ENCODE peak calls at places on chromosomes 12 and 14, in four cellular contexts. One of them, this sample, is unnamed.

GRCh38 chr14:20530771-20531571 is 25.6 kb downstream of the RNASE10 start:
- DNase-seq in testis: peak; percentile 74
- DNase-seq in adrenal gland: peak; percentile 90
- DNase-seq in GM23338: peak; percentile 93
- DNase-seq in this sample: peak; percentile 70

GRCh38 chr14:64800000-64800399 is 79.7 kb downstream of the SPTB start:
- DNase-seq in GM23338: peak; percentile 80
- DNase-seq in testis: peak; percentile 49
- DNase-seq in adrenal gland: peak; percentile 67
- DNase-seq in this sample: peak; percentile 48

GRCh38 chr12:122080149-122081107 is 1.9 kb downstream of the MLXIP start:
- DNase-seq in testis: peak; percentile 77
- DNase-seq in GM23338: peak; percentile 63
- DNase-seq in adrenal gland: peak; percentile 90
- DNase-seq in this sample: peak; percentile 94

GRCh38 chr14:101508196-101508947 is 52.9 kb upstream of the DIO3 start:
- DNase-seq in GM23338: no peak
- DNase-seq in adrenal gland: no peak
- DNase-seq in testis: no peak
- DNase-seq in this sample: no peak

GRCh38 chr12:1083888-1084262 is 92.9 kb downstream of the ERC1 start:
- DNase-seq in GM23338: peak; percentile 43
- DNase-seq in testis: peak; percentile 60
- DNase-seq in adrenal gland: peak; percentile 47
- DNase-seq in this sample: peak; percentile 75

GRCh38 chr12:26727482-26728204 is 105.4 kb downstream of the ITPR2 start:
- DNase-seq in testis: no peak
- DNase-seq in GM23338: peak; percentile 25
- DNase-seq in adrenal gland: no peak
- DNase-seq in this sample: no peak

GRCh38 chr14:53714495-53715389 is 241.9 kb downstream of the BMP4 start:
- DNase-seq in GM23338: no peak
- DNase-seq in adrenal gland: no peak
- DNase-seq in testis: no peak
- DNase-seq in this sample: peak; percentile 33

GRCh38 chr12:26422839-26423398 is 227.5 kb downstream of the SSPN start:
- DNase-seq in testis: no peak
- DNase-seq in GM23338: no peak
- DNase-seq in adrenal gland: no peak
- DNase-seq in this sample: no peak

GRCh38 chr12:49549735-49550710 is 11.2 kb downstream of the KCNH3 start:
- DNase-seq in GM23338: no peak
- DNase-seq in testis: no peak
- DNase-seq in adrenal gland: no peak
- DNase-seq in this sample: no peak

GRCh38 chr12:64042901-64043300 is 179.2 kb downstream of the KICS2 start:
- DNase-seq in adrenal gland: no peak
- DNase-seq in GM23338: no peak
- DNase-seq in testis: no peak
- DNase-seq in this sample: peak; percentile 81
- H3K4me1 ChIP-seq in adrenal gland: peaks cover 5% of the 10 kb centered on the region
- H3K4me1 ChIP-seq in GM23338: peaks cover 20% of the 10 kb centered on the region
- H3K4me1 ChIP-seq in testis: no peaks in the 10 kb centered on the region
- H3K4me1 ChIP-seq in this sample: peaks cover 6% of the 10 kb centered on the region

DNA sequence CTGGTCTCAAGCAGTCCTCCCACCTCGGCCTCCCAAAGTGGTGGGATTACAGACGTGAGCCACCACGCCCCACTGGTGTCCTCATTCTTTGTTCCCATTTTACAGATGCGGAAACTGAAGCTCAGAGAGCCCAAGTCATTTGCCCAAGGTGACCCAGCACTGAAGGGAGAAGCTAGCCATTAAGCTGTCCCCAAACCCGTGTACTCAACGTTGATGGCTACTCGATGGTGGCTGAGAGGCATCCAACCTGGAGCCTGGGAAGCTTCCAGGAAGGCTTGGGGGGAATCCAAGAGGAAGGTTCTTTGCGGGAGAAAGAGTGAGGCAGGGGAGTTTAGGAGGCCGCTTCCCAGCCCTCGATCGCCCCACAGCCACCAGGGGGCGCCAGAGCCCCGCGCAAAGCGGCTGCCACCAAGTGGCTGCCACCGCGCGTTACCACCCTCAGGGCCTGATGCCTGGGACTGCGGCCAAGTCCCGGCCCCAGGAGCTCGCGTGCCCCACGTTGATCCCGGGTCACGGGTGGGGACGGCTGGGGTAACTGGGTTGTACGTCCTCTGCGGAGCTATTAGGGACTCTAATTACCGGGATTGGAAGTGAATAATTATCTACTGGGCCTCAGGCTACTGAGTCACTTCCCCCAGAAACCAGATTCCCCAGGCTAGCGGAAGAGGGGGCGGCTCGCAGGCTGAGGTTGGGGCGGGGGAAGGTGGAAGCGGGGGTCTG is 8.8 kb upstream of the SH2B3 start:
- DNase-seq in adrenal gland: peak; percentile 89
- DNase-seq in GM23338: peak; percentile 88
- DNase-seq in testis: peak; percentile 86
- DNase-seq in this sample: peak; percentile 86
- H3K27ac ChIP-seq in adrenal gland: peak overlapping the region; percentile 74
- H3K27ac ChIP-seq in GM23338: no peak overlapping the region
- H3K27ac ChIP-seq in testis: peak overlapping the region; percentile 24
- H3K27ac ChIP-seq in this sample: no peak overlapping the region

GRCh38 chr14:89429206-89430091 is 12.4 kb upstream of the FOXN3 start:
- DNase-seq in GM23338: no peak
- DNase-seq in testis: no peak
- DNase-seq in adrenal gland: no peak
- DNase-seq in this sample: no peak

GRCh38 chr14:89428556-89429196 is 11.6 kb upstream of the FOXN3 start:
- DNase-seq in testis: peak; percentile 41
- DNase-seq in GM23338: no peak
- DNase-seq in adrenal gland: no peak
- DNase-seq in this sample: no peak

GRCh38 chr14:89435527-89436273 is 18.7 kb upstream of the FOXN3 start:
- DNase-seq in GM23338: no peak
- DNase-seq in testis: no peak
- DNase-seq in adrenal gland: no peak
- DNase-seq in this sample: no peak

GRCh38 chr14:89430271-89430620 is 13.2 kb upstream of the FOXN3 start:
- DNase-seq in testis: no peak
- DNase-seq in GM23338: no peak
- DNase-seq in adrenal gland: no peak
- DNase-seq in this sample: no peak

GRCh38 chr14:89432226-89432625 is 15.2 kb upstream of the FOXN3 start:
- DNase-seq in adrenal gland: no peak
- DNase-seq in GM23338: no peak
- DNase-seq in testis: no peak
- DNase-seq in this sample: no peak
- H3K4me1 ChIP-seq in adrenal gland: peaks cover 14% of the 10 kb centered on the region
- H3K4me1 ChIP-seq in GM23338: peaks cover 46% of the 10 kb centered on the region
- H3K4me1 ChIP-seq in testis: peaks cover 26% of the 10 kb centered on the region
- H3K4me1 ChIP-seq in this sample: peaks cover 20% of the 10 kb centered on the region

GRCh38 chr12:71562681-71563595 is 100.7 kb downstream of the ZFC3H1 start:
- DNase-seq in adrenal gland: no peak
- DNase-seq in testis: no peak
- DNase-seq in GM23338: no peak
- DNase-seq in this sample: no peak
- H3K27ac ChIP-seq in adrenal gland: no peak overlapping the region
- H3K27ac ChIP-seq in testis: no peak overlapping the region
- H3K27ac ChIP-seq in GM23338: no peak overlapping the region
- H3K27ac ChIP-seq in this sample: no peak overlapping the region

GRCh38 chr12:104466694-104467345 is 10.1 kb downstream of the CHST11 start:
- DNase-seq in adrenal gland: no peak
- DNase-seq in testis: no peak
- DNase-seq in GM23338: no peak
- DNase-seq in this sample: no peak

GRCh38 chr12:104463371-104463770 is 6.6 kb downstream of the CHST11 start:
- DNase-seq in adrenal gland: no peak
- DNase-seq in GM23338: no peak
- DNase-seq in testis: no peak
- DNase-seq in this sample: no peak

GRCh38 chr12:104462931-104463339 is 6.2 kb downstream of the CHST11 start:
- DNase-seq in testis: no peak
- DNase-seq in adrenal gland: no peak
- DNase-seq in GM23338: no peak
- DNase-seq in this sample: no peak

GRCh38 chr12:104465379-104465778 is 8.6 kb downstream of the CHST11 start:
- DNase-seq in adrenal gland: no peak
- DNase-seq in testis: no peak
- DNase-seq in GM23338: no peak
- DNase-seq in this sample: no peak

DNA sequence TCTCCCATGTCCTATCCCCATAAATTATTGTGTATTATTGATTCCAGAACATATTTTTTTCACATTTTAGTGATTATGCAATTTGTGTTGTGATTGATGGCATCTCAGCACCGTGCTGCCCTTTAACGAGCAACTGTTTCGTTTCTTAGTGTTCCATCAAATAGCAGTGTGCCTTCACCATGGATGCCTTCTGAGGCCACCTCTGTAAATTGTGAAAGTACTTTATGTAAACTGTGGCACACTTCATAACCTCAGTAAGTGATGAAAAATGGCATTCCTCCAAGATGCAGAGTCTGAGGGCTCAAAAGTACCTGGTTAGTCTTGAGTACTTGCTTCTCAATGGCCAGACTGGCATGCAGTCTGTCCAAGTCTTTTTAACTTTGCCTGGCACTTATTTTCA is 8.2 kb downstream of the CHST11 start:
- DNase-seq in testis: no peak
- DNase-seq in adrenal gland: no peak
- DNase-seq in GM23338: no peak
- DNase-seq in this sample: no peak
- H3K4me1 ChIP-seq in testis: peaks cover 10% of the 10 kb centered on the region
- H3K4me1 ChIP-seq in adrenal gland: peaks cover 12% of the 10 kb centered on the region
- H3K4me1 ChIP-seq in GM23338: peaks cover 22% of the 10 kb centered on the region
- H3K4me1 ChIP-seq in this sample: peaks cover 27% of the 10 kb centered on the region

DNA sequence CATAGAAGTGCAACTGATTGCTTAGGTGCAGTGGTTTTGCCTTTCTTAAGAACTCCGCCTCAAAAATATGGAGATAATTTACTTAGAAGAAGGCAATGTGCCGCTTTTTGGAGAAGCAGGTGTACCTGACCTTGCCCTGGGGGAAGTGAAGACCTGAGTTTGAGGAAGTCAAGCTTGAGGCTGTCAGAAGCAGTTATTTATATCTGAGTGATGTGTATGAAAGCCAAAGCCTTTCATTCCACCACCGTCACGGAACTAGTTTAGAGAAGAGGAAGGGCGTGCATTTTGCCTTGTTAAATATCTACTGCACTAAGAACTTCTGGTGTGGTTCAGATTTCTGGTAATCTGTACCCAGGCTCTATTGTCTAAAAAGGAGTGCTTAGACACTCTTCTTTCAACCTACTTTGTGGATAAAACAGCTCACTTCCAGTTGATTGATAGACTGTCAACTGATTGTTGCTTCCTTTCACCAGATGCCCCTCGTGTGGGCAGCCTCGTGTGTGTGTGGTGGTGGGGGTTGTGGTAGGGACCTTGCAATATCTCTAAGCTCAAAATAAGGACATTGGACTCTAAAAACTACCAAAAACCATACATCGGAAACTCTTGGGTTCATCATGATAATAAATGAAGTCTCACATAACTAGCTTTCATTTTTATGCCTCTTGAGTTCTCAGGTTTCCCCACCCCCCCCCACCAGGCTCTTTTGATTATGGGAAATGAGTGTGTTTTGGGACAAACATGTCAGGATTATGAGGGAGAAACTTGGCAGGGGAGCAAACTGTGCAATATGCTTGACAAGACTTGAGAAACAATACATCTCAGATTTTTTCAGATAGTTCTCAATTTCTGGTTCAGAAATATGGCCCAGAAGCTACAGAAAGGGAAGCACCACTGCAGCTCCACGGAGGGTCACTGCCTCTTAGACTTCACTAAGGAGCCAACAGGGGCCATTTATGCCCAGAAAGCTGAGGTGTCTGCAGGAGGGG is 78.6 kb downstream of the ARF6 start:
- DNase-seq in testis: no peak
- DNase-seq in GM23338: no peak
- DNase-seq in adrenal gland: no peak
- DNase-seq in this sample: no peak
- H3K27ac ChIP-seq in testis: peak overlapping the region; percentile 86
- H3K27ac ChIP-seq in GM23338: no peak overlapping the region
- H3K27ac ChIP-seq in adrenal gland: peak overlapping the region; percentile 87
- H3K27ac ChIP-seq in this sample: no peak overlapping the region

DNA sequence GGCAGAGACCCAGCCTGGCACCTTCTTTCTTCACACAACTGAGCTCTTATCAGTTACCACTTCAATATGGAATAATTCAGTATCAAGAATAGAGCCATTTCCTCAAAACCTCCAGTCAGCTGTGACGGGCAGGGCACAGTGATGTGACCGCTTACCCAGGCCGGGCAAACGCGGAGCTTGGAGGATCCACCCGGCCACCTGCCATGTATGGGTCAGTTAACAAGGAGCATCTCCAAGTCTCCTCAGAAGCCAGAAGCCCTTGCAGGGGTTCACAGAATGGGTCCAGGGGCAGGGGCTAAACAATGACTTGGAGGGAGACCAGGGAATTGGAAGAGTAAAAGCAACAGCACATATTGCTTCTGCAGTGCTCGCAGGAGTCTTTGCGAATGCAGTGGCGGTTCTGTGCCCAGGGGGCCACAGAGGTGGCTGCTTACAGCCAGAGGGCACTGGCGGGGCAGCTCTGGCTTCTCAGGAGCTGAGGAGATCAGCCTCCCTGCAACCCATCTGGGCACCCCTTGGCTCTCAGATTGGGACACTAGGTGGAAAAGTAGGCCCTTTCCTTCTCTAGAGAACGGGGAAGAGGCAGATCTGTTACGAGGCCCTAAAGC is 162.3 kb downstream of the CALM1 start:
- DNase-seq in adrenal gland: no peak
- DNase-seq in GM23338: no peak
- DNase-seq in testis: no peak
- DNase-seq in this sample: no peak
- H3K4me1 ChIP-seq in adrenal gland: peaks cover 5% of the 10 kb centered on the region
- H3K4me1 ChIP-seq in GM23338: peaks cover 12% of the 10 kb centered on the region
- H3K4me1 ChIP-seq in testis: peaks cover 10% of the 10 kb centered on the region
- H3K4me1 ChIP-seq in this sample: peaks cover 13% of the 10 kb centered on the region

GRCh38 chr12:22625671-22626251 is 790 bp downstream of the ETNK1 start:
- DNase-seq in GM23338: peak; percentile 77
- DNase-seq in adrenal gland: peak; percentile 37
- DNase-seq in testis: peak; percentile 67
- DNase-seq in this sample: peak; percentile 47

GRCh38 chr12:22626429-22626828 is 1.5 kb downstream of the ETNK1 start:
- DNase-seq in GM23338: no peak
- DNase-seq in testis: peak; percentile 51
- DNase-seq in adrenal gland: no peak
- DNase-seq in this sample: peak; percentile 33

GRCh38 chr12:22624908-22625646 is at the start of gene ETNK1:
- DNase-seq in testis: peak; percentile 97
- DNase-seq in GM23338: peak; percentile 95
- DNase-seq in adrenal gland: peak; percentile 95
- DNase-seq in this sample: peak; percentile 95

GRCh38 chr12:22627351-22627750 is 2.4 kb downstream of the ETNK1 start:
- DNase-seq in GM23338: no peak
- DNase-seq in adrenal gland: no peak
- DNase-seq in testis: no peak
- DNase-seq in this sample: no peak

GRCh38 chr12:22628228-22628627 is 3.3 kb downstream of the ETNK1 start:
- DNase-seq in adrenal gland: no peak
- DNase-seq in testis: no peak
- DNase-seq in GM23338: no peak
- DNase-seq in this sample: no peak
- H3K27ac ChIP-seq in adrenal gland: no peak overlapping the region
- H3K27ac ChIP-seq in testis: no peak overlapping the region
- H3K27ac ChIP-seq in GM23338: no peak overlapping the region
- H3K27ac ChIP-seq in this sample: no peak overlapping the region

This sample was measured in cardiac muscle cell.